ENCODE peak calls at places on chromosomes 13 and 19, in seven cellular contexts. M is psoas muscle, U is caudate nucleus, A is endothelial cell of umbilical vein, L is DND-41, C is dorsolateral prefrontal cortex, G is cardiac muscle cell. J is an unnamed sample.

GRCh38 chr19:29620931-29621351 is 14.9 kb downstream of the POP4 start:
- DNase-seq in M (peak; percentile 30), U (no peak), A (no peak), L (peak; percentile 11), C (no peak), G (no peak), J (no peak)

GRCh38 chr13:27338816-27339215 is 68.2 kb downstream of the RASL11A start:
- DNase-seq in M (no peak), U (no peak), A (no peak), L (no peak), C (no peak), G (peak; percentile 25), J (no peak)

GRCh38 chr13:82634946-82635345 is 1247.3 kb downstream of the SLITRK1 start:
- DNase-seq in M (no peak), U (no peak), A (no peak), L (no peak), C (no peak), G (no peak), J (no peak)

GRCh38 chr13:42047561-42048322 is 706 bp upstream of the DGKH start:
- DNase-seq in M (peak; percentile 57), U (peak; percentile 59), A (peak; percentile 63), L (peak; percentile 45), C (peak; percentile 30), G (peak; percentile 57), J (no peak)

GRCh38 chr13:39451860-39452301 is 151.1 kb downstream of the LHFPL6 start:
- DNase-seq in M (peak; percentile 67), U (no peak), A (peak; percentile 86), L (no peak), C (no peak), G (peak; percentile 27), J (no peak)

GRCh38 chr19:30371960-30372824 is at the start of gene ZNF536:
- DNase-seq in M (no peak), U (peak; percentile 80), A (no peak), L (no peak), C (peak; percentile 81), G (no peak), J (no peak)

GRCh38 chr19:46408611-46409039 is 4.7 kb downstream of the CCDC8 start:
- DNase-seq in M (peak; percentile 79), U (no peak), A (no peak), L (no peak), C (peak; percentile 35), G (peak; percentile 73), J (no peak)

GRCh38 chr13:19062801-19063200 is 118.8 kb downstream of the TUBA3C start:
- DNase-seq in M (no peak), U (no peak), A (no peak), L (no peak), C (no peak), G (no peak), J (no peak)

GRCh38 chr19:8310342-8311055 is 2.3 kb upstream of the CD320 start:
- DNase-seq in M (peak; percentile 6), U (no peak), A (no peak), L (peak; percentile 6), C (no peak), G (no peak), J (no peak)

GRCh38 chr13:113475911-113476310 is 14.6 kb downstream of the DCUN1D2 start:
- DNase-seq in M (no peak), U (no peak), A (no peak), L (no peak), C (no peak), G (no peak), J (no peak)

GRCh38 chr13:111518161-111518791 is 197.8 kb downstream of the TEX29 start:
- DNase-seq in M (no peak), U (no peak), A (no peak), L (no peak), C (no peak), G (no peak), J (no peak)

GRCh38 chr13:31201341-31202024 is 1.7 kb downstream of the B3GLCT start:
- DNase-seq in M (no peak), U (peak; percentile 14), A (no peak), L (no peak), C (no peak), G (no peak), J (no peak)

GRCh38 chr19:49676136-49676689 is 858 bp upstream of the PRMT1 start:
- DNase-seq in M (peak; percentile 92), U (no peak), A (no peak), L (no peak), C (peak; percentile 75), G (peak; percentile 88), J (no peak)
- H3K27ac ChIP-seq in M (peak overlapping the region; percentile 99), U (peak overlapping the region; percentile 100), A (peak overlapping the region; percentile 95), L (peak overlapping the region; percentile 95), C (peak overlapping the region; percentile 97), G (peak overlapping the region; percentile 100), J (peak overlapping the region; percentile 95)

GRCh38 chr19:57302020-57302465 is 18.2 kb upstream of the ZNF543 start:
- DNase-seq in M (peak; percentile 89), U (no peak), A (no peak), L (no peak), C (no peak), G (no peak), J (no peak)
- H3K27ac ChIP-seq in M (peak overlapping the region; percentile 68), U (no peak overlapping the region), A (no peak overlapping the region), L (no peak overlapping the region), C (no peak overlapping the region), G (no peak overlapping the region), J (no peak overlapping the region)

GRCh38 chr13:33191425-33192221 is 93.9 kb downstream of the STARD13 start:
- DNase-seq in M (no peak), U (no peak), A (no peak), L (no peak), C (no peak), G (no peak), J (no peak)

GRCh38 chr13:33185853-33186252 is 99.7 kb downstream of the STARD13 start:
- DNase-seq in M (no peak), U (no peak), A (peak; percentile 60), L (no peak), C (no peak), G (no peak), J (no peak)

GRCh38 chr13:33188093-33188882 is 97.3 kb downstream of the STARD13 start:
- DNase-seq in M (no peak), U (no peak), A (peak; percentile 45), L (no peak), C (no peak), G (no peak), J (no peak)

GRCh38 chr13:33186851-33187250 is 98.7 kb downstream of the STARD13 start:
- DNase-seq in M (no peak), U (peak; percentile 20), A (peak; percentile 89), L (no peak), C (no peak), G (no peak), J (no peak)

GRCh38 chr13:33189470-33189869 is 96.1 kb downstream of the STARD13 start:
- DNase-seq in M (no peak), U (no peak), A (no peak), L (no peak), C (no peak), G (no peak), J (no peak)
- H3K27ac ChIP-seq in M (no peak overlapping the region), U (no peak overlapping the region), A (peak overlapping the region; percentile 28), L (no peak overlapping the region), C (peak overlapping the region; percentile 27), G (no peak overlapping the region), J (no peak overlapping the region)

DNA sequence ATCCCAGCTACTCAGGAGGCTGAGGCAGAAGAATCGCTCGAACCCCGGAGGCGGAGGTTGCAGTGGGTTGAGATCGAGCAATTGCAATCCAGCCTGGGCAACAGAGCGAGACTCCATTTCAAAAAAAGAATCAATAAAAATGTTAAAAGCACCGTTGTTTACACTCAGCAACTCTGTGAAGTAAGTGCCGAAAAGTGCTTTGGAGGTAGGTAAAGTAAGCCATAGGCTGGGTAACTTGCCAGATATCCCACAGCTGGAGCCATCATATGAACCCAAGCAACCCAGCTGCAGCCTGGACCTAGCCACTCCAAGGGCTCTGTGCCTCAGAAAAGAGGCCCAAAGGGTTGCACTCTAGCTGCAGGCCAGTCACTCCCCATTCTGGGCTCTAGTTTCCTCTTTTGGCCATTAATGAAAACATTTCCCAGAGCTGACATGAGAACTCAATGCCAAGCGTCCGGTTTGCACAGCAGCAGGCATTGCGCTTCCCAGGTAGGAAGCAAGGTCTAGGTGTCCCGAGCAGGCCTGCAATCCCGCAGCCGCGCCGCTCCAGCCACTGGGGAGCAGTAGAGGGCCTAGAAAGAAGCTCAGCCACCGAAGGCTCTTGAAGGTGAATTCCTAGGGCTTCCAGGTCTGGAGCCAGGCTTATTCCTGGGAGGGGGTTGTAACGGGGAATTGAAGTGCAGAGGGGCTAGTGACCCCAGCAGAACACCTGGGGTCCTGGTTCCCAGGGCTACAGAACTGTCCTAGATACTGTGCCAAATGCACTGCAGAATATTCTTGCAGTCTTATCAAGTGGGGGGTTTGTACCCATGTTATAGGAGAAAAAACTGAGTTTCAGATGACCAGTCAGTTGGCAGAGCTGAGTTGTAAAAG is 4.1 kb upstream of the CD79A start:
- DNase-seq in M (peak; percentile 69), U (peak; percentile 27), A (peak; percentile 65), L (peak; percentile 72), C (peak; percentile 69), G (peak; percentile 76), J (peak; percentile 70)
- H3K27ac ChIP-seq in M (no peak overlapping the region), U (no peak overlapping the region), A (no peak overlapping the region), L (peak overlapping the region; percentile 98), C (no peak overlapping the region), G (peak overlapping the region; percentile 29), J (peak overlapping the region; percentile 74)

GRCh38 chr13:106701810-106702341 is 133.9 kb upstream of the ARGLU1 start:
- DNase-seq in M (peak; percentile 48), U (no peak), A (peak; percentile 63), L (no peak), C (no peak), G (no peak), J (no peak)
- H3K27ac ChIP-seq in M (no peak overlapping the region), U (no peak overlapping the region), A (no peak overlapping the region), L (no peak overlapping the region), C (no peak overlapping the region), G (no peak overlapping the region), J (no peak overlapping the region)

GRCh38 chr19:15247107-15248014 is 15.1 kb upstream of the EPHX3 start:
- DNase-seq in M (no peak), U (no peak), A (no peak), L (no peak), C (no peak), G (no peak), J (no peak)

GRCh38 chr19:15249912-15250634 is 17.8 kb upstream of the EPHX3 start:
- DNase-seq in M (peak; percentile 82), U (no peak), A (peak; percentile 75), L (no peak), C (peak; percentile 56), G (no peak), J (no peak)

GRCh38 chr19:15249560-15249874 is 17.3 kb upstream of the EPHX3 start:
- DNase-seq in M (no peak), U (no peak), A (no peak), L (no peak), C (no peak), G (no peak), J (no peak)

GRCh38 chr19:15248106-15248505 is 15.9 kb upstream of the EPHX3 start:
- DNase-seq in M (no peak), U (no peak), A (no peak), L (no peak), C (no peak), G (no peak), J (no peak)

GRCh38 chr19:15248648-15249559 is 16.7 kb upstream of the EPHX3 start:
- DNase-seq in M (peak; percentile 94), U (no peak), A (peak; percentile 80), L (no peak), C (peak; percentile 63), G (no peak), J (no peak)
- H3K27ac ChIP-seq in M (peak overlapping the region; percentile 91), U (peak overlapping the region; percentile 82), A (peak overlapping the region; percentile 84), L (no peak overlapping the region), C (peak overlapping the region; percentile 85), G (peak overlapping the region; percentile 66), J (no peak overlapping the region)

GRCh38 chr19:18321729-18322091 is 1.2 kb downstream of the LSM4 start:
- DNase-seq in M (no peak), U (no peak), A (no peak), L (peak; percentile 77), C (no peak), G (no peak), J (peak; percentile 20)
- H3K27ac ChIP-seq in M (peak overlapping the region; percentile 89), U (no peak overlapping the region), A (peak overlapping the region; percentile 73), L (peak overlapping the region; percentile 95), C (no peak overlapping the region), G (peak overlapping the region; percentile 84), J (peak overlapping the region; percentile 94)

J was measured in naive thymus-derived CD4-positive, alpha-beta T cell.